ENCODE peak calls at places on chromosome 1, in ten cellular contexts. O is aorta, W is fibroblast of villous mesenchyme, Q is K562, D is IMR-90, H is small intestine, K is AG04449, C is neural progenitor cell, R is AG09309, E is fibroblast of pulmonary artery. B is an unnamed sample.

GRCh38 chr1:17857109-17857499 is 102.0 kb downstream of the ACTL8 start:
- DNase-seq in O (no peak), W (no peak), Q (no peak), D (no peak), H (no peak), K (no peak), C (no peak), R (no peak), E (no peak), B (no peak)

GRCh38 chr1:210321552-210321951 is 7.2 kb upstream of the HHAT start:
- DNase-seq in O (no peak), W (no peak), Q (no peak), D (no peak), H (no peak), K (no peak), C (no peak), R (no peak), E (no peak), B (no peak)

GRCh38 chr1:37509181-37509580 is 5.4 kb downstream of the MEAF6 start:
- DNase-seq in O (no peak), W (no peak), Q (peak), D (peak), H (no peak), K (no peak), C (peak), R (no peak), E (peak), B (no peak)

GRCh38 chr1:167756760-167757405 is 35.1 kb downstream of the MPZL1 start:
- DNase-seq in O (no peak), W (peak), Q (peak), D (peak), H (peak), K (no peak), C (no peak), R (no peak), E (peak), B (no peak)

GRCh38 chr1:211698161-211699026 is 23.0 kb upstream of the NEK2 start:
- DNase-seq in O (peak), W (peak), Q (peak), D (peak), H (peak), K (no peak), C (peak), R (no peak), E (peak), B (no peak)

GRCh38 chr1:33133478-33134105 is 48.3 kb downstream of the TRIM62 start:
- DNase-seq in O (no peak), W (no peak), Q (no peak), D (no peak), H (no peak), K (no peak), C (no peak), R (no peak), E (no peak), B (no peak)

GRCh38 chr1:60972841-60973364 is 109.5 kb upstream of the NFIA start:
- DNase-seq in O (no peak), W (peak), Q (peak), D (peak), H (peak), K (peak), C (no peak), R (peak), E (peak), B (peak)

GRCh38 chr1:204014336-204014735 is 58.6 kb upstream of the SOX13 start:
- DNase-seq in O (no peak), W (no peak), Q (no peak), D (no peak), H (no peak), K (no peak), C (no peak), R (no peak), E (no peak), B (no peak)

GRCh38 chr1:49098866-49099265 is 322.2 kb upstream of the BEND5 start:
- DNase-seq in O (no peak), W (no peak), Q (no peak), D (no peak), H (no peak), K (no peak), C (no peak), R (no peak), E (no peak), B (no peak)

GRCh38 chr1:90502696-90503095 is 214.4 kb downstream of the BARHL2 start:
- DNase-seq in O (no peak), W (no peak), Q (no peak), D (no peak), H (no peak), K (no peak), C (peak), R (no peak), E (no peak), B (no peak)

GRCh38 chr1:62682531-62682930 is 5.7 kb downstream of the DOCK7 start:
- DNase-seq in O (no peak), W (no peak), Q (no peak), D (peak), H (no peak), K (no peak), C (no peak), R (no peak), E (peak), B (no peak)

GRCh38 chr1:52674497-52675384 is 23.4 kb downstream of the COA7 start:
- DNase-seq in O (no peak), W (peak), Q (peak), D (peak), H (no peak), K (no peak), C (no peak), R (no peak), E (no peak), B (no peak)

GRCh38 chr1:226268421-226269124 is 40.4 kb downstream of the LIN9 start:
- DNase-seq in O (no peak), W (peak), Q (no peak), D (peak), H (peak), K (peak), C (no peak), R (peak), E (peak), B (peak)

GRCh38 chr1:201171063-201172036 is 17.1 kb upstream of the TMEM9 start:
- DNase-seq in O (peak), W (peak), Q (peak), D (peak), H (peak), K (no peak), C (peak), R (no peak), E (peak), B (no peak)

GRCh38 chr1:10033359-10033845 is 644 bp downstream of the UBE4B start:
- DNase-seq in O (no peak), W (peak), Q (peak), D (peak), H (peak), K (no peak), C (peak), R (no peak), E (peak), B (no peak)

GRCh38 chr1:4653328-4653660 is 1.1 kb upstream of the AJAP1 start:
- DNase-seq in O (no peak), W (no peak), Q (no peak), D (no peak), H (no peak), K (no peak), C (peak), R (no peak), E (no peak), B (no peak)

GRCh38 chr1:228510101-228510850 is 23.1 kb downstream of the RNF187 start:
- DNase-seq in O (no peak), W (no peak), Q (no peak), D (no peak), H (no peak), K (no peak), C (no peak), R (no peak), E (no peak), B (no peak)

GRCh38 chr1:79859212-79859948 is 852.9 kb upstream of the ADGRL4 start:
- DNase-seq in O (no peak), W (peak), Q (no peak), D (peak), H (peak), K (peak), C (no peak), R (peak), E (peak), B (peak)

DNA sequence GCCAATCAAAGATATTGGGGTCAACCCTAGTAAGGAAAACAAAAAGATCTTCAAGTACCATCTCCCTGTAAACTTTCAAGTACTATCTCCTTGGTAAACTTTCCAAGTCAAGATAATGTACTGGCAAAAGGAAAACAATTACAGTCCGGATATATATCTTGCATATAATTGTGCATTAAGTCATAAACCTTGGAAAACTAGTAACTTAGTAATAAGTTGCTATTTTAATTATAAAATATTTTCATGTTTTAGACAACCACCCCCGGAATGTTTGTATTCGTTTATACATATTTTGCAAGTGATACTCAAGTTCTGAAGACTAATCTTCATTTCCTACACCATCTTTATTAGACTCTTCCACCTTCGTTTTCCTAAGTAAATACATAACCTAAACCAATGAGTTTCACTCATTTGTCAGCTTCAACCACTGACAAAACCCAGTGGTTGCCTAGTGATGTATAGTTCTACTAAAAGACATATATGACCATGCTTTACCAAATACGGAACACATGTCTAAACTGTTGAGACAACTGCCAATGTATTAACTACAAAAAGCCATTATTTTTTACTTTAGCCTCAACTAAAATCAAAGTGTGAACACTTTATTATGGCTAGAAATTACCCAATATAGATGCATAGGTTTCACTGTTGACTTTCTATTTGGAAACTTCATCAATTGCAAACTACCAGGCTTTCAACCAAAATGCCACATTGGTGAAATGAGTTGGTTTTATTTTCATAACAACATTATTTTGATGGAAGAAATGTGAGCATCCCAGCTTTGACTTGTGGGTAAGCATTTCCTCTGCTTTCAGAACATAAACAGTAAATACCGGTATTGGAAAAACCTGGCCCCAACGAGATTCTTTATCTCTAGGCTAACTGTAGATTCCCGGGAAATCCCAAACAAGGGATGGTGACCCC is 1.6 kb downstream of the AKT3 start:
- DNase-seq in O (no peak), W (peak), Q (no peak), D (no peak), H (no peak), K (no peak), C (no peak), R (no peak), E (no peak), B (no peak)
- H3K4me3 ChIP-seq in O (peak), W (peak), Q (no peak), D (peak), H (peak), K (peak), C (peak), R (peak), E (peak), B (peak)

GRCh38 chr1:152516082-152516481 is 1.8 kb downstream of the CRCT1 start:
- DNase-seq in O (no peak), W (no peak), Q (no peak), D (no peak), H (no peak), K (no peak), C (no peak), R (no peak), E (no peak), B (no peak)
- H3K4me3 ChIP-seq in O (no peak), W (no peak), Q (no peak), D (no peak), H (no peak), K (no peak), C (no peak), R (no peak), E (no peak), B (no peak)

DNA sequence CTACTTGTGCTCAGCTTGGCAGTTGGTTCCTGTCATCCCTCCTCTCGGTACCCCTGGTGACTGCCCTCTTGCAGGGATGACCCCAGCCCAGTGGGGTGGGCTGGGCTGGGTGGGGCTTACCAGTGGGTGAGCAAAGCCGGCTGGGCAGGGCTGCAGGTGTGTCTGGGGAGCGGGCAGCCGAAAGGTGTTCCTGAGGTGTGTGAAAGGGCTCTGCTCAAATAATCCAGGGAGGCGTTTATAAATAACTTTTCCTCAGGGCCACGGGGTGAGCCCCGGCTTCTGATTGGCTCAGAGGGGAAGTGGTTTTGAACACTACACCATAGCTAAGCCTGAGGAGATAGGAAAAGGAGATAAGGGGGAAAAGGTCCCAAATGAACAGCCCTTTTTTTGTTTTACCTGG is at the start of gene SLC26A9:
- DNase-seq in O (no peak), W (no peak), Q (no peak), D (no peak), H (no peak), K (no peak), C (no peak), R (no peak), E (no peak), B (no peak)
- H3K4me3 ChIP-seq in O (no peak), W (no peak), Q (no peak), D (no peak), H (no peak), K (no peak), C (no peak), R (no peak), E (no peak), B (no peak)

GRCh38 chr1:155856975-155857930 is at the start of gene GON4L:
- DNase-seq in O (peak), W (peak), Q (peak), D (peak), H (peak), K (peak), C (peak), R (peak), E (peak), B (peak)

GRCh38 chr1:155858805-155859233 is 548 bp upstream of the SYT11 start:
- DNase-seq in O (no peak), W (peak), Q (peak), D (no peak), H (no peak), K (no peak), C (no peak), R (peak), E (no peak), B (no peak)

GRCh38 chr1:155860939-155861496 is 1.7 kb downstream of the SYT11 start:
- DNase-seq in O (no peak), W (no peak), Q (no peak), D (no peak), H (no peak), K (no peak), C (no peak), R (no peak), E (no peak), B (no peak)

GRCh38 chr1:155859234-155859829 is at the start of gene SYT11:
- DNase-seq in O (peak), W (peak), Q (peak), D (peak), H (peak), K (peak), C (peak), R (peak), E (peak), B (peak)

GRCh38 chr1:155859881-155860841 is 794 bp downstream of the SYT11 start:
- DNase-seq in O (peak), W (peak), Q (peak), D (peak), H (no peak), K (no peak), C (peak), R (peak), E (peak), B (peak)
- H3K4me3 ChIP-seq in O (peak), W (peak), Q (peak), D (peak), H (peak), K (peak), C (no peak), R (peak), E (peak), B (peak)

GRCh38 chr1:235911300-235911662 is 44.6 kb upstream of the LYST start:
- DNase-seq in O (no peak), W (no peak), Q (no peak), D (no peak), H (no peak), K (no peak), C (no peak), R (no peak), E (no peak), B (no peak)

GRCh38 chr1:235907187-235907896 is 40.6 kb upstream of the LYST start:
- DNase-seq in O (no peak), W (no peak), Q (no peak), D (no peak), H (no peak), K (no peak), C (no peak), R (no peak), E (no peak), B (no peak)

GRCh38 chr1:235910357-235911299 is 43.9 kb upstream of the LYST start:
- DNase-seq in O (peak), W (peak), Q (peak), D (peak), H (no peak), K (peak), C (peak), R (peak), E (peak), B (peak)

GRCh38 chr1:235907897-235908240 is 41.2 kb upstream of the LYST start:
- DNase-seq in O (no peak), W (no peak), Q (no peak), D (no peak), H (no peak), K (no peak), C (no peak), R (no peak), E (no peak), B (no peak)

GRCh38 chr1:235908742-235909520 is 42.2 kb upstream of the LYST start:
- DNase-seq in O (no peak), W (peak), Q (no peak), D (peak), H (no peak), K (peak), C (no peak), R (peak), E (peak), B (peak)
- H3K4me3 ChIP-seq in O (no peak), W (no peak), Q (no peak), D (no peak), H (no peak), K (no peak), C (no peak), R (no peak), E (no peak), B (no peak)

DNA sequence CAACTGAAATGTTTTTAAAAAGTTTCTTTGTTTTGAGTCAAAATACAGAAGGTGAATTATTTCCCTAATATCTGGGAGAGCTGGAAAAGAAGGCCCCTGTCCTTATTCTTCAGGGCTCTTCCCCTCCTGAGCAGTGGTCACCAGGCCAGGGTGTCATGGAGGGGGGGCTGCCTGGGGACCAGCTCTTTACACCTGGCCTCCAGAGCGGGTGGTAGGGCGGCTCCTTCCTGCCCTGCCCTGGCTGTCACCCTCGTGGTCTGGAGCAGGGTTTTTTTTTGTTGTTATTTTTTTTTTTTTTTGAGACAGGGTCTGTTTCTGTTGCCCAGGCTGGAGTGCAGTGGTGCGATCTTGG is 6.6 kb downstream of the SKI start:
- DNase-seq in O (peak), W (no peak), Q (no peak), D (no peak), H (no peak), K (no peak), C (no peak), R (no peak), E (no peak), B (no peak)
- H3K4me3 ChIP-seq in O (no peak), W (peak), Q (no peak), D (no peak), H (no peak), K (peak), C (no peak), R (peak), E (peak), B (no peak)

GRCh38 chr1:155017946-155018316 is 15.3 kb downstream of the ZBTB7B start:
- DNase-seq in O (no peak), W (no peak), Q (no peak), D (no peak), H (no peak), K (no peak), C (no peak), R (no peak), E (no peak), B (no peak)
- H3K4me3 ChIP-seq in O (no peak), W (peak), Q (no peak), D (no peak), H (no peak), K (peak), C (peak), R (no peak), E (peak), B (peak)

DNA sequence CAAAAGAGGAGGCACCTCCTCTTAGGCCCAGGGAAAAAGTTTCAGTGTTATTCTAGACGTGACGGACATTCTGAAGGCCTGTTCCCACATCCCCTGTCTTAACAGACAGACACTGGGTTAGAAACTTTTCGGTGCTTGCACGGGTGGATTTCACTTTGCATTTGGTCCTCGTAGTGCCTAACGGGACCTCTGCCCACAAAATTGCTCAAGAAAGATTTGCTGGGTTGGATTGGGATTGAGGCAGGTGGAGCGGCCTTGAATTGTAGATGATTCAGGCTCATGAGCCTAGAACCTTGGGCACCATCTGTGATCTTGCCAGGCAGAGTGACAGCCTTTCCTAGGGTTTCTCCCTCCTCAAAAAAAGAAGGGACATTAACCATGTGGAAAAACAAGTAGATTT is 2.8 kb downstream of the PLA2G5 start:
- DNase-seq in O (no peak), W (no peak), Q (no peak), D (no peak), H (no peak), K (no peak), C (no peak), R (no peak), E (no peak), B (no peak)
- H3K4me3 ChIP-seq in O (no peak), W (no peak), Q (no peak), D (no peak), H (no peak), K (no peak), C (no peak), R (no peak), E (no peak), B (no peak)

GRCh38 chr1:245946905-245947304 is 560.2 kb downstream of the SMYD3 start:
- DNase-seq in O (no peak), W (no peak), Q (no peak), D (no peak), H (no peak), K (no peak), C (peak), R (no peak), E (peak), B (no peak)
- H3K4me3 ChIP-seq in O (no peak), W (no peak), Q (no peak), D (no peak), H (no peak), K (no peak), C (no peak), R (no peak), E (no peak), B (no peak)

GRCh38 chr1:158520021-158520420 is 34.2 kb downstream of the OR6Y1 start:
- DNase-seq in O (no peak), W (no peak), Q (no peak), D (no peak), H (no peak), K (no peak), C (peak), R (no peak), E (no peak), B (no peak)
- H3K4me3 ChIP-seq in O (no peak), W (no peak), Q (no peak), D (no peak), H (no peak), K (no peak), C (no peak), R (no peak), E (no peak), B (no peak)

B was measured in skeletal muscle cell.